ENCODE peak calls at places on chromosomes 12 and 14, in seven cellular contexts. T is cardiac fibroblast, M is PC-3, V is epithelial cell of esophagus, D is dorsolateral prefrontal cortex, R is cardiac muscle cell, Z is IMR-90. P is an unnamed sample.

GRCh38 chr14:23436327-23437141 is 1.1 kb upstream of the MYH7 start:
- DNase-seq in V (no peak), R (no peak), Z (no peak), T (no peak), M (no peak), D (peak), P (no peak)

GRCh38 chr14:64649383-64649998 is 54.7 kb upstream of the PLEKHG3 start:
- DNase-seq in T (peak), D (no peak), V (no peak), M (no peak), R (peak), Z (no peak), P (peak)

GRCh38 chr12:57214398-57214781 is 2.2 kb upstream of the NXPH4 start:
- DNase-seq in Z (peak), D (peak), T (peak), V (peak), R (peak), M (peak), P (peak)

GRCh38 chr12:119988440-119988787 is 622 bp upstream of the BICDL1 start:
- DNase-seq in Z (peak), M (no peak), V (no peak), T (peak), R (peak), D (no peak), P (peak)

GRCh38 chr12:55624056-55624455 is 12.6 kb upstream of the OR10P1 start:
- DNase-seq in T (peak), M (peak), V (peak), D (no peak), R (no peak), Z (no peak), P (no peak)

GRCh38 chr14:59507063-59507751 is 22.9 kb downstream of the JKAMP start:
- DNase-seq in T (peak), V (peak), D (peak), Z (peak), R (peak), M (peak), P (peak)

GRCh38 chr12:38875571-38876228 is 29.7 kb downstream of the CPNE8 start:
- DNase-seq in T (peak), M (no peak), D (no peak), V (no peak), Z (no peak), R (no peak), P (no peak)

GRCh38 chr14:22505751-22506710 is 83.0 kb downstream of the DAD1 start:
- DNase-seq in R (no peak), M (no peak), T (no peak), D (no peak), Z (no peak), V (no peak), P (no peak)

GRCh38 chr12:10363922-10364838 is 25.7 kb downstream of the KLRK1 start:
- DNase-seq in D (peak), V (peak), T (peak), Z (peak), R (peak), M (peak), P (peak)

DNA sequence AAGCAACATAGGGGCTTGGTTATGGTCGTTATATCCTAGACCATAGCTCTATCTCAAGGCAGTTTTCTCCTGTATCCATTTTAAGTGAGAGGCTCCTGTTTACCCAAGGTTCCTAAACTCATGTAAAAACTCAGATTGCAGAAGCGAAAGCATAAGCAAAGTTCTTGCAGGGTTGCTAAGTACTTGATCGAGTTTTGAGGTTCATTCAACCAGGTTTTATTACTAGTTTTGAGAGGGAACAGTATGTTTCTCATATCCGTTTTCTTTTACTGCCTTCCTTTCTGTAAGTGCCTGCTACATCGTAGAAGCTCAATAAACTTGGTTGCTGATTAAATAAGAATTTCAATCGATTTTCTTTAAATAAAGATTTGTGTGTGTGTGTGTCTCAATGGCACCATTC is 5.1 kb downstream of the AKAP3 start:
- DNase-seq in V (no peak), R (no peak), T (no peak), M (no peak), D (no peak), Z (no peak), P (no peak)
- H3K4me3 ChIP-seq in V (no peak), R (no peak), T (no peak), M (no peak), D (no peak), Z (no peak), P (no peak)

DNA sequence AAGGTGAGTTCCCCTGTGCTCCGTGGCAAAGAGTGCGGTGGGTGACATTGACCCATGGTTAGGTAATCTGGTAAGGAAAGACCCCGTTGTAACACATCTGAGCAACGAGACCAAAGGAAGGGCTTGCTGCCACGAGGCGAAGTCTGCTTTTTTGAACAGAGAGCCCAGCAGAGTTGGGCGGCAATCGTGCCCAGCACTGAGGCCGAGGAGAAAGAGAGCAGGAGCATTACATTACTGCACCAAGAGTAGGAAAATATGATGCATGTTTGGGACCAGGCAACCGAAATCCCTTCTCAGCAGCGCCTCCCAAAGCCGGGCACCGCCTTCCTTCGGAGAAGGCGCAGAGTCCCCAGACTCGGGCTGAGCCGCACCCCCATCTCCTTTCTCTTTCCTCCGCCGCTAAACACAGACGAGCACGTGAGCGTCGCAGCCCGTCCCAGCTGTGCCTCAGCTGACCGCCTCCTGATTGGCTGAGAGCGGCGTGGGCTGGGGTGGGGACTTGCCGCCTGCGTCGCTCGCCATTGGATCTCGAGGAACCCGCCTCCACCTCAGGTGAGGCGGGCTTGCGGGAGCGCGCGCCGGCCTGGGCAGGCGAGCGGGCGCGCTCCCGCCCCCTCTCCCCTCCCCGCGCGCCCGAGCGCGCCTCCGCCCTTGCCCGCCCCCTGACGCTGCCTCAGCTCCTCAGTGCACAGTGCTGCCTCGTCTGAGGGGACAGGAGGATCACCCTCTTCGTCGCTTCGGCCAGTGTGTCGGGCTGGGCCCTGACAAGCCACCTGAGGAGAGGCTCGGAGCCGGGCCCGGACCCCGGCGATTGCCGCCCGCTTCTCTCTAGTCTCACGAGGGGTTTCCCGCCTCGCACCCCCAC is at the start of gene HIF1A:
- DNase-seq in M (peak), R (peak), Z (peak), D (peak), T (peak), V (peak), P (peak)
- TF ChIP-seq CTCF in M (peak), R (peak), Z (peak), D (no peak), T (peak), V (peak), P (peak)

GRCh38 chr14:85528882-85529585 is 910 bp upstream of the FLRT2 start:
- DNase-seq in M (peak), Z (peak), R (peak), T (peak), D (no peak), V (peak), P (peak)
- H3K4me3 ChIP-seq in M (peak), Z (peak), R (peak), T (peak), D (peak), V (peak), P (peak)

GRCh38 chr14:94933411-94933964 is 163.6 kb upstream of the GSC start:
- DNase-seq in V (no peak), T (no peak), R (no peak), D (no peak), Z (no peak), M (no peak), P (no peak)

GRCh38 chr14:94926176-94926575 is 156.3 kb upstream of the GSC start:
- DNase-seq in M (no peak), Z (no peak), V (no peak), R (no peak), T (no peak), D (no peak), P (no peak)

GRCh38 chr14:94932589-94932988 is 162.7 kb upstream of the GSC start:
- DNase-seq in R (no peak), D (no peak), M (no peak), T (no peak), V (no peak), Z (no peak), P (no peak)

GRCh38 chr14:94929354-94929753 is 159.4 kb upstream of the GSC start:
- DNase-seq in V (no peak), R (no peak), T (no peak), D (no peak), Z (no peak), M (no peak), P (no peak)

GRCh38 chr14:94930690-94931089 is 160.8 kb upstream of the GSC start:
- DNase-seq in T (no peak), M (no peak), D (no peak), R (no peak), V (no peak), Z (no peak), P (no peak)
- TF ChIP-seq CTCF in T (no peak), M (no peak), D (no peak), R (no peak), V (no peak), Z (no peak), P (no peak)

DNA sequence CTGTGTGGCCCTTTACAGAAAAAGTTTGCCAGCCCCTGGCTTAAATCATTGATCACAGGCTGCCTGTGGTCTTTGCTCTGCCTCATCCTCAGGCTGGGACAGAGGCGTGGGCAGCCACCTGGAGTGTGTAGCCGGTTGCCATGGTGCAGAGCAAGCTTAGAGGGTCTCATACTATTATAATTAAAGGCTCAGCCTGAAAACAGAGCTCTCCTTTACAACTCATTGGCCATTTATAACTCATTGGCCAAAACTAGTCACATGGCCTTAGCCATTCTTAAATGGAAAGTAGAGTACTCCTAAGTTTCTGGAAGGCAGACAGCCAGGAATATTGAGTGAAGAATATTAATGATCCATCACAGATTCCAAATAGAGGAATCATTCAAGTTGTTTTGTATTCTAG is 3.0 kb downstream of the HSP90B1 start:
- DNase-seq in T (no peak), M (no peak), V (no peak), D (no peak), R (no peak), Z (no peak), P (peak)
- H3K4me3 ChIP-seq in T (no peak), M (peak), V (no peak), D (peak), R (no peak), Z (no peak), P (peak)

DNA sequence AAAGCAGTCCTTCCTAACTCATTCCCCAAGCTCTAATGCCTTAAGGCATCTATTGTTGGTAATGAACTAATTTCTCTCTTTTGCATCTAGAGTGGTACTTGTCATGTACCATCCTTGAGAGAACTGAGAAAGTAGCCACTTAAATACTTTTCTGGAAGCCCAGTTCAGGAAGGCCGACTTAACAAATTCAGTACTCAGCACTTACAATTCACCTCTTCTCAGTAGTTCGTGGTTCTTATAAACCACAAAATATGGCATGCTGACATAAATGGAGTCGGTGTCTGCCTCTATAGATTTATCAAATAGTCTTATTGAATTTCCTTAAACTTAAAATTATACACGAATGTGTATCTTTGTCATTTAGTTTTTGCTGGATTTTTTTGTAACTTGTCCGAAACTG is 9.4 kb upstream of the COCH start:
- DNase-seq in V (no peak), D (no peak), M (no peak), T (no peak), R (no peak), Z (no peak), P (no peak)
- TF ChIP-seq CTCF in V (no peak), D (no peak), M (no peak), T (no peak), R (no peak), Z (no peak), P (no peak)

DNA sequence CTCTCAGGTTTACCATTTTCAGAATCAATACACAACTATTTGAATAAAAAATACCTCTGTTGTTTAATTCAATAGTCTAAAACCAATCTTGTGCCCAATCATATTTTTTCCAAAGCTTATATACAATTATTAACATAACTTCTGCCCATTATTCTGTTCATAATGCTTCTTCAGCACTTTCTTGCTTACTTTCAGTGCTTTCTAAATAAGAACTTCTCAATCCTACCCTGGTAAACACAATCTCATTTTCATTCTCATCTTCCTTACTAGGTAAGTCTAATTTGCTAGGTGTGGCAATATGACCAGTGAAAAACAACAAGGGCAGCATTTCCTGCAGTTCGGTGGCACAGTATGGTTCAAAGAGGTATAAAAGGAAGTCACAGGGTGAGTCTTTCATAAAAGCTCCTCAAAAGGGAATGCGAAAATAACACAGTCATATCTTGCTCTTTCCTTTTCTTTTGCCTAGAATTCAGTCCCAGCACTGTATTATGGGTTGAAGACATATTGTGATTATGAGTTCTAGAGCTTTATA is 103.5 kb downstream of the FOXG1 start:
- DNase-seq in T (no peak), D (no peak), R (no peak), V (no peak), Z (no peak), M (no peak), P (no peak)
- H3K4me3 ChIP-seq in T (no peak), D (no peak), R (no peak), V (no peak), Z (no peak), M (no peak), P (no peak)

DNA sequence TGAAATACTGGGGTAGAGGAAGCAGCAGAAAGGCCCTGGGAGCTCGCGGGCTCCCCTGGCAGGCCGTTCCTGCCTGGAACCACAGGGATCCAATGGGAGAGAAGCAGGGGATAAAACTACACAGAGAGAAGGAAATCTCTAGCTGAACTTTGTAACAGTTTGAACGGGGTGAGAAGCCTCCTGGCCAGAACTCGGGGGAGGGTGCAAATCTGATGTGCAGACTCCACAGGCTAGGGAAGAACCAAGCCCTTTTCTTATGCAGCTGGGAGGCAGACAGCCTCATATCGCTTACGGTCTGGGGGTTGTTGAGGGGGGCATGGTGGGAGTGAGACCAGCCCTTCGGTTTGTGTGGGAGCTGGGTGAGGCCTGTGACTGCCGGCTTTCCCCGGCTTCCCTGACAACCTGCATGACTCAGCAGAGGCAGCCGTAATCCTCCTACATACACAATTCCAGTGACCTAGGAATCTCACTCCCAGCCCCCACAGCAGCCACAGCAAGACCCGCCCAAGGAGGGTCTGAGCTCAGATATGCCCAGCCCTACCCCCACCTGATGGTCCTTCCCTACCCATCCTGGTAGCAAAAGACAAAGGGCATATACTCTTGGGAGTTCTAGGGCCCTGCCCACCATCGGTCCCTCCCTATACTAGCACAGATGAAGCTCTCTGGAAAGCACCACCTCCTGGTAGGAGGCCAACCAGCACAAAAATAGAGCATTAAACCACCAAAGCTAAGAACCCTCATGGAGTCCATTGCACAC is 143.0 kb downstream of the TMTC1 start:
- DNase-seq in Z (peak), D (peak), M (peak), T (peak), R (peak), V (peak), P (peak)
- TF ChIP-seq CTCF in Z (no peak), D (no peak), M (peak), T (peak), R (peak), V (no peak), P (peak)

DNA sequence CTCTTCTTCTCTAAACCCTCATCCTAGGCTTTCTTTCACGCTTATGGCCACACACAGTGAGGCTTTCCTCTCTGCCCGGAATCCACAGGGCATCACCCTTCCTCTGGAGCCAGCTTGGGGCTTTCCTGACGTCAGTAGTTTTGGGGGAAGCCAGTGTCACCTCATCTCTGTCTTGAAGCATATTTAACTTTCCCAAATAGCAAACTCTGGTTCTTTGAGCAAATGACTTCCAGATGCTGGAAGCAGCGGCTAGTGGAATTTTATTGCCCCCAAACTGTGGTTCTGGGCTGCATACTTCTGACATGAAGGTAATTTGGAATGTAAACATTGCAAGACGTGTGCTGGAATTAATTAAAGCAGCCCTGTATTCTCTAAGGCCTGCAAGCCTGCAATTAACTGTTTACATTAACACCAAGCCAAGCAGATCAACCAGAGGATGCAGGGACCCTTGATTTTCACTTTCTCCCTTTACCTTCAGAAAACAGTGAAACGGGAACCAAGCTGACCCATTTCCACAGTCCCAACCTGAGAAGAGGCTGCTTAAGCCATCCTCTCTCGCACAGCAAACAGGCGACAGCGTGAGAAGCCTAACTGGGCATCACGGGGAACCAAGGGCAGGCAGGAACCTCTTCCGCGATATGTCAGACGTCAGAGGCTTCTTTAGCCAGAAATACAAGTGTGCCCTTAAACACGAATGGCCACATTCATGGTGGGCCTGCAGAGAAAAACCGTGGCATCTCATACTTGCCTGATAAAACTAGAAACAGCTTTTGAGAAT is 258.4 kb downstream of the CACNA1C start:
- DNase-seq in M (no peak), V (no peak), T (no peak), D (no peak), Z (peak), R (peak), P (peak)
- H3K4me3 ChIP-seq in M (no peak), V (no peak), T (no peak), D (no peak), Z (no peak), R (no peak), P (no peak)

P was measured in fibroblast of villous mesenchyme.